ENCODE peak calls at places on chromosomes 13 and 19, in four cellular contexts. V is kidney, M is right lobe of liver, R is astrocyte. S is an unnamed sample.
A peak's percentile ranks its signal among the peaks of the same experiment; 100 is the strongest.

GRCh38 chr19:30156646-30157045 is 214.6 kb downstream of the URI1 start:
- DNase-seq in M (no peak), V (no peak), R (no peak), S (no peak)

GRCh38 chr13:103883152-103883551 is 816.9 kb upstream of the SLC10A2 start:
- DNase-seq in R (peak; percentile 92), V (peak; percentile 88), M (peak; percentile 81), S (peak; percentile 83)

GRCh38 chr13:39451860-39452301 is 151.1 kb downstream of the LHFPL6 start:
- DNase-seq in V (no peak), R (peak; percentile 30), M (no peak), S (peak; percentile 28)

GRCh38 chr19:5955638-5955935 is 22.4 kb downstream of the RANBP3 start:
- DNase-seq in V (no peak), M (no peak), R (peak; percentile 51), S (no peak)

GRCh38 chr13:50893211-50893852 is 16.3 kb upstream of the RNASEH2B start:
- DNase-seq in M (no peak), R (peak; percentile 16), V (no peak), S (no peak)

GRCh38 chr13:81031996-81032395 is 691.1 kb upstream of the SPRY2 start:
- DNase-seq in M (no peak), R (no peak), V (no peak), S (no peak)

GRCh38 chr13:43744630-43745029 is 42.1 kb downstream of the ENOX1 start:
- DNase-seq in V (no peak), M (no peak), R (no peak), S (no peak)

GRCh38 chr19:12932392-12933286 is 872 bp downstream of the FARSA start:
- DNase-seq in M (no peak), R (no peak), V (no peak), S (no peak)

GRCh38 chr19:44912854-44913253 is 1.6 kb upstream of the APOC1 start:
- DNase-seq in V (no peak), M (peak; percentile 96), R (no peak), S (no peak)

GRCh38 chr13:96003304-96003703 is 49.9 kb downstream of the UGGT2 start:
- DNase-seq in M (no peak), V (no peak), R (no peak), S (no peak)

GRCh38 chr19:54893406-54893805 is 12.5 kb upstream of the NCR1 start:
- DNase-seq in V (no peak), R (no peak), M (no peak), S (no peak)

DNA sequence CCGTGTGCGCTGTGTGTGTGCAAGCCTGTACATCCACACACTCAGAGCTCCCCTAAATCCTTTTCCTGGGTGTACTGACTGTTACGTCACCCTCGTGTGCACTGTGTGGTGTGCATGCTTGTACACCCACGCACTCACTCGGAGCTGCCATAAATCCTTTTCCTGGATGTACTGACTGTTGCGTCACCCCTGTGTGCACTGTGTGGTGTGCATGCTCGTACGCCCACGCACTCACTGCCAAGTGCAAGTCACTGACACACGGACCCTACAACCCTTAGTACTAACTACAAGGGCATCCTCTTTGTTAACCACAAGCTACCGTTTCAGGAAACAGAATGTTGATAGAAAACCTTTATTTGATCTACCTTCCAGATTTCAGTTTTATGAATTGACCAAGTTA is 983.4 kb downstream of the EFNB2 start:
- DNase-seq in V (no peak), R (no peak), M (no peak), S (no peak)
- H3K4me3 ChIP-seq in V (no peak overlapping the region), R (no peak overlapping the region), M (no peak overlapping the region), S (no peak overlapping the region)

GRCh38 chr13:112825875-112826274 is 136.0 kb downstream of the ATP11A start:
- DNase-seq in M (no peak), V (no peak), R (no peak), S (no peak)
- TF ChIP-seq CTCF in M (no peak), V (no peak), R (no peak), S (no peak)

DNA sequence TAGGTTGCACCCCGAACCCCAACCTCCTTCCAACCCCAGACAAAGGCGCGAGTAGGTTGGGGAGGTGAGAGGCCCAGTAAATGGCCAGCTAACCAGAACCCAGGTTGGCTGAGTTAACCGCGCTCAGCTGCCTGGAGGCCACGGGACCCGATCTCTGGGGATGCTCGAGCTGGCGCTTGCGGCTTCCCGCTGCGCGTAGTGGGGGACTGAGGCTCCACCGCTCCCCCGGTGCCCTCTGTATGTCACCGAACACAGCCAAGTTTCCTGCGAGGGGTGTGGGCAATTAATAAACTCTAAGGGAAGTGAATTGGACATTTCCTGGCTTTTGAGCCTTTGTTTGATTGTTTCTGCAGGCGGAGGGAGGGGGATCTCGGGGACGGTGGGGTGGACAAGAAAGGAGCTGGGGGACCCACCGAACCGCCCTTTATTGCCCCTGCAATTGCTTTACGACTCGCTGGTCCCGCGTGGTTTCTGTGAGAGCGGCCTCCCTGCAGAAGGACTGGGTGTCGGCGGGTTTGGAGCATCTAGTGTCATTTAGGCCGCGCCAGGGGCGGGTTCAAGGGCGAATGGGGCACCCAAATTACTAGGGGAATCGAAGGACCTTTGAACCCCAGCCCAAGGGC is 3.5 kb upstream of the ZIC5 start:
- DNase-seq in M (peak; percentile 46), R (no peak), V (no peak), S (no peak)
- H3K27ac ChIP-seq in M (no peak overlapping the region), R (no peak overlapping the region), V (no peak overlapping the region), S (no peak overlapping the region)

DNA sequence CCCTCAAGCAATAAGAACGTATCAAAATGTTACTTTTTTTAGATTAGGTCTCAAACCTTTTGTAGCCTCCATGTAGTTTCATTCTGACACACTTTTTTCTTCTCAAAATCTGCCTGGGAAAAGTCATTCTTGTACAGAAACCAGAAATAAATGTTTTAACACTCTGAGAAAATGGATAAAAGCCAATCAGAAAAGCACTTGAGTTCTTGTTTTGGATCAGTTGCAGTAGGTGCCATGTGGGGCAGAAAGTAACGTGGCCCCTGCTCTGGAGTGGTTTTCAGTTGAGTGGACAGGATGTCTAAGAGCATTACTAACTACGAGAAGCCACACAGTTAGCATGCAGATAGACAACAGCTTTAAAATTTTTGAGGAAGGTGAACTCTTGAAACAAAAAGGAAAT is 19.1 kb downstream of the GPR183 start:
- DNase-seq in M (no peak), R (peak; percentile 35), V (no peak), S (no peak)
- H3K4me3 ChIP-seq in M (no peak overlapping the region), R (no peak overlapping the region), V (no peak overlapping the region), S (no peak overlapping the region)

GRCh38 chr19:708154-709141 is at the start of gene PALM:
- DNase-seq in V (no peak), R (no peak), M (no peak), S (no peak)
- TF ChIP-seq CTCF in V (no peak), R (no peak), M (peak; percentile 16), S (no peak)

GRCh38 chr13:44934724-44935123 is 54.5 kb downstream of the NUFIP1 start:
- DNase-seq in M (no peak), R (peak; percentile 86), V (no peak), S (no peak)
- H3K27ac ChIP-seq in M (no peak overlapping the region), R (no peak overlapping the region), V (no peak overlapping the region), S (no peak overlapping the region)

DNA sequence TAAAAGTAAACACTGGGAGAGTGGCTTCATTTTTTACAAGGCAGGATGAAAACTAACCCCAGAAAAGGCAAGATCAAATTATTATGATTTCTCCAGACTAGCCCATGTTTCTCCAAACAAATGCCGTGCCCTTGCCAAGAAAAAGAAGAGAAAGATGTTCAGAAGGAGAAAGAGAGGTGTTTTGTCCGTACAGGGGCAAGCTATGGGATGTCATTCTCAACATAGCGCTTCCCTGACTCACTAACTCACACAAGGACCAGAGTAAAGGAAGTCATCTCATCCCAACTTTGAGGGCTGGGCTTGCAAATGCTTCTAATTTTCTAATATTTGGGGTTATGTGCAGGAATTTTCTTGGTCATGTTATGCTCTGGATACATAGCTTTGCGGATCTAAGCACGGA is 224.2 kb upstream of the MAB21L1 start:
- DNase-seq in V (no peak), R (peak; percentile 74), M (no peak), S (no peak)
- H3K4me3 ChIP-seq in V (no peak overlapping the region), R (peak overlapping the region; percentile 32), M (no peak overlapping the region), S (no peak overlapping the region)

GRCh38 chr13:113796211-113796875 is 37.3 kb downstream of the TMEM255B start:
- DNase-seq in V (no peak), R (no peak), M (no peak), S (no peak)
- TF ChIP-seq CTCF in V (no peak), R (no peak), M (no peak), S (no peak)

S was measured in pancreas.